ENCODE peak calls at places on chromosomes 3 and 15, in four cellular contexts. B, S, P and H are unnamed samples. For H3K4me1, the result is how much of the 10 kb centered on the place peaks cover.

GRCh38 chr15:73940061-73940981 is 14.1 kb downstream of the LOXL1 start:
- DNase-seq in B (no peak), S (no peak), P (no peak), H (peak)

GRCh38 chr3:16601539-16602005 is 3.7 kb downstream of the DAZL start:
- DNase-seq in B (no peak), S (no peak), P (no peak), H (no peak)

GRCh38 chr3:194824676-194825075 is 139.0 kb downstream of the FAM43A start:
- DNase-seq in B (peak), S (no peak), P (no peak), H (peak)

GRCh38 chr15:60390931-60391501 is 6.8 kb downstream of the ANXA2 start:
- DNase-seq in B (peak), S (peak), P (no peak), H (no peak)

GRCh38 chr15:58524247-58524646 is 92.5 kb downstream of the LIPC start:
- DNase-seq in B (no peak), S (no peak), P (no peak), H (no peak)

GRCh38 chr15:88266170-88266569 is 9.6 kb upstream of the NTRK3 start:
- DNase-seq in B (no peak), S (no peak), P (no peak), H (no peak)

GRCh38 chr15:26807517-26808427 is 34.9 kb upstream of the GABRB3 start:
- DNase-seq in B (no peak), S (no peak), P (no peak), H (no peak)

GRCh38 chr15:81858136-81858535 is 187.7 kb downstream of the MEX3B start:
- DNase-seq in B (no peak), S (no peak), P (no peak), H (no peak)

GRCh38 chr3:41200669-41201021 is 1.3 kb downstream of the CTNNB1 start:
- DNase-seq in B (peak), S (no peak), P (peak), H (no peak)

GRCh38 chr3:122977645-122978466 is 49.7 kb downstream of the SEMA5B start:
- DNase-seq in B (peak), S (no peak), P (no peak), H (peak)

GRCh38 chr3:125670945-125671344 is 75.6 kb upstream of the OSBPL11 start:
- DNase-seq in B (no peak), S (no peak), P (no peak), H (no peak)

GRCh38 chr15:60591491-60592385 is 112.8 kb upstream of the ICE2 start:
- DNase-seq in B (no peak), S (peak), P (peak), H (peak)

GRCh38 chr3:14598143-14598569 is 53.4 kb upstream of the CCDC174 start:
- DNase-seq in B (peak), S (no peak), P (no peak), H (no peak)

GRCh38 chr15:95996494-95996893 is 334.0 kb upstream of the NR2F2 start:
- DNase-seq in B (no peak), S (no peak), P (no peak), H (no peak)

GRCh38 chr15:61474796-61475195 is 245.7 kb upstream of the RORA start:
- DNase-seq in B (no peak), S (no peak), P (no peak), H (no peak)

GRCh38 chr15:78642341-78642740 is 1.3 kb upstream of the CHRNB4 start:
- DNase-seq in B (no peak), S (no peak), P (no peak), H (no peak)

GRCh38 chr3:153244961-153245360 is 82.9 kb downstream of the RAP2B start:
- DNase-seq in B (peak), S (no peak), P (no peak), H (no peak)

GRCh38 chr3:87473944-87474343 is 197.6 kb upstream of the POU1F1 start:
- DNase-seq in B (no peak), S (no peak), P (no peak), H (no peak)

GRCh38 chr15:90286678-90287077 is 21.2 kb downstream of the NGRN start:
- DNase-seq in B (peak), S (no peak), P (no peak), H (no peak)

GRCh38 chr3:82133070-82133606 is 371.7 kb upstream of the GBE1 start:
- DNase-seq in B (peak), S (peak), P (peak), H (peak)

GRCh38 chr15:52709172-52709979 is 30.2 kb upstream of the ATOSA start:
- DNase-seq in B (no peak), S (peak), P (no peak), H (no peak)

GRCh38 chr3:71441925-71442620 is 141.5 kb downstream of the FOXP1 start:
- DNase-seq in B (no peak), S (no peak), P (no peak), H (no peak)

GRCh38 chr3:190086191-190086590 is 34.5 kb downstream of the P3H2 start:
- DNase-seq in B (no peak), S (no peak), P (no peak), H (no peak)

GRCh38 chr3:64253689-64254088 is 28.4 kb upstream of the PRICKLE2 start:
- DNase-seq in B (no peak), S (no peak), P (no peak), H (no peak)

GRCh38 chr15:95894407-95894956 is 436.0 kb upstream of the NR2F2 start:
- DNase-seq in B (no peak), S (no peak), P (no peak), H (no peak)

GRCh38 chr3:36596411-36596810 is 167.9 kb downstream of the DCLK3 start:
- DNase-seq in B (no peak), S (no peak), P (no peak), H (no peak)

GRCh38 chr15:95684126-95684525 is 646.4 kb upstream of the NR2F2 start:
- DNase-seq in B (no peak), S (no peak), P (no peak), H (no peak)

GRCh38 chr3:3160826-3161225 is 18.7 kb downstream of the CRBN start:
- DNase-seq in B (no peak), S (no peak), P (no peak), H (no peak)

GRCh38 chr15:38216763-38217162 is 35.9 kb upstream of the SPRED1 start:
- DNase-seq in B (peak), S (no peak), P (no peak), H (no peak)

GRCh38 chr15:85831415-85832113 is 36.8 kb upstream of the KLHL25 start:
- DNase-seq in B (peak), S (peak), P (peak), H (no peak)

GRCh38 chr15:31214864-31215489 is 111.7 kb upstream of the KLF13 start:
- DNase-seq in B (no peak), S (peak), P (peak), H (peak)

GRCh38 chr15:51751687-51752683 is 588 bp downstream of the TMOD2 start:
- DNase-seq in B (peak), S (peak), P (no peak), H (peak)

GRCh38 chr15:65082303-65082958 is 5.9 kb downstream of the KBTBD13 start:
- DNase-seq in B (no peak), S (no peak), P (no peak), H (no peak)

GRCh38 chr3:43762486-43762885 is 71.7 kb downstream of the ABHD5 start:
- DNase-seq in B (no peak), S (no peak), P (no peak), H (no peak)

GRCh38 chr3:126454799-126455198 is 20.9 kb downstream of the ZXDC start:
- DNase-seq in B (no peak), S (no peak), P (no peak), H (no peak)

GRCh38 chr3:66761093-66761780 is 236.9 kb upstream of the KBTBD8 start:
- DNase-seq in B (peak), S (no peak), P (no peak), H (no peak)

GRCh38 chr3:194971009-194971408 is 285.3 kb downstream of the FAM43A start:
- DNase-seq in B (no peak), S (no peak), P (no peak), H (no peak)

GRCh38 chr3:192259661-192260060 is 467.7 kb downstream of the FGF12 start:
- DNase-seq in B (no peak), S (no peak), P (no peak), H (no peak)

GRCh38 chr15:88403461-88403860 is 63.7 kb downstream of the MRPL46 start:
- DNase-seq in B (no peak), S (no peak), P (no peak), H (no peak)

GRCh38 chr3:179797192-179797591 is 144.4 kb downstream of the USP13 start:
- DNase-seq in B (no peak), S (no peak), P (no peak), H (no peak)

GRCh38 chr3:179806177-179806576 is 153.3 kb downstream of the USP13 start:
- DNase-seq in B (peak), S (no peak), P (no peak), H (no peak)

GRCh38 chr3:179801263-179801662 is 148.4 kb downstream of the USP13 start:
- DNase-seq in B (peak), S (no peak), P (no peak), H (no peak)

GRCh38 chr3:179796421-179796820 is 143.6 kb downstream of the USP13 start:
- DNase-seq in B (no peak), S (no peak), P (no peak), H (no peak)

GRCh38 chr3:179801831-179802230 is 149.0 kb downstream of the USP13 start:
- DNase-seq in B (peak), S (no peak), P (no peak), H (no peak)
- H3K27ac ChIP-seq in B (no peak), S (no peak), P (no peak), H (no peak)

GRCh38 chr3:39150803-39151631 is 2.4 kb downstream of the CSRNP1 start:
- DNase-seq in B (peak), S (peak), P (peak), H (peak)
- TF ChIP-seq POLR2A in B (peak), S (no peak), P (peak), H (peak)

GRCh38 chr3:164222200-164222599 is 856.1 kb downstream of the SI start:
- DNase-seq in B (no peak), S (no peak), P (no peak), H (no peak)

GRCh38 chr3:164221297-164221696 is 857.0 kb downstream of the SI start:
- DNase-seq in B (no peak), S (no peak), P (no peak), H (no peak)
- H3K4me1 ChIP-seq in B (under half), S (under half), P (under half), H (under half)

DNA sequence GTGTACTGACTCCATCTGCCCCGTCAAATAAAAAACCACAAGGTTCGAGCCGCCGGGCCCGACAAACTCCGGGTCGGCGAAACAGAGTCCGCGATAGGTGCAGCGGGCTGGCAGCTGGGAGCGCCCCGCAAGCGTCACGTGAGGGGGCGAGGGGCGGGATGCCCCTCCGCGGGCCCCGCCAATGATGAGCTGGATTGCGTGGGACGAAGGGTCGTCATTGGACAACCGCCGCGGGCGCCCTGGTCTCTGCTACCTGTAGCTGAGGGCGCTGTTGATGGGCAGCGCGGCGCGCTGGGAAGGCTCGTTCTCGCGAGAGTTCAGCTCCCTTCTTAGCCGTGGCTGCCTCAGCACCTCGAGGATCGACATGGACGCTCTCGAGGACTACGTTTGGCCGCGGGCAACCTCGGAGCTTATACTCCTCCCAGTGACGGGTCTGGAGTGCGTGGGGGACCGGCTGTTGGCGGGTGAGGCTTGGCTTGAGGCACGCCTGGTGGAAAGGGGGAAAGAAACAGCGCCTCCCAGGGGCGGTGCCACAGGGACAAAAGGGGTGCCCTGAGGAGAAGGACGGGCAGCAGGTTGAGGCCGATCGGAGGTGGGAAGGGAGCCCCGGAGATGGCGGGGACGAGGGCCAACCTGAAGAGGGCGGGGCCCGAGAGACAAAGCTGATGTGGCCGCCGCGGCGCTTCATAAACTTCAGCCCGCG is at the start of gene WDR6:
- DNase-seq in B (peak), S (peak), P (peak), H (peak)
- H3K27ac ChIP-seq in B (peak), S (peak), P (peak), H (peak)

GRCh38 chr3:138174421-138175122 is at the start of gene DBR1:
- DNase-seq in B (peak), S (peak), P (peak), H (peak)
- TF ChIP-seq POLR2A in B (peak), S (peak), P (peak), H (no peak)

GRCh38 chr3:20057612-20058180 is 17.4 kb downstream of the KAT2B start:
- DNase-seq in B (no peak), S (no peak), P (no peak), H (no peak)

GRCh38 chr3:20060924-20061323 is 20.7 kb downstream of the KAT2B start:
- DNase-seq in B (peak), S (no peak), P (no peak), H (no peak)

GRCh38 chr3:20062996-20063395 is 22.8 kb downstream of the KAT2B start:
- DNase-seq in B (no peak), S (no peak), P (no peak), H (no peak)

GRCh38 chr3:20064387-20064786 is 24.1 kb downstream of the KAT2B start:
- DNase-seq in B (no peak), S (no peak), P (no peak), H (no peak)

GRCh38 chr3:20061331-20061730 is 21.1 kb downstream of the KAT2B start:
- DNase-seq in B (no peak), S (no peak), P (no peak), H (no peak)
- H3K4me1 ChIP-seq in B (under half), S (under half), P (under half), H (half or more)

GRCh38 chr15:101068961-101069734 is 150.0 kb downstream of the LRRK1 start:
- DNase-seq in B (peak), S (no peak), P (no peak), H (no peak)
- H3K27ac ChIP-seq in B (peak), S (peak), P (peak), H (no peak)

GRCh38 chr3:114104414-114104813 is 47.9 kb downstream of the QTRT2 start:
- DNase-seq in B (peak), S (no peak), P (no peak), H (no peak)
- TF ChIP-seq POLR2A in B (no peak), S (no peak), P (no peak), H (no peak)

DNA sequence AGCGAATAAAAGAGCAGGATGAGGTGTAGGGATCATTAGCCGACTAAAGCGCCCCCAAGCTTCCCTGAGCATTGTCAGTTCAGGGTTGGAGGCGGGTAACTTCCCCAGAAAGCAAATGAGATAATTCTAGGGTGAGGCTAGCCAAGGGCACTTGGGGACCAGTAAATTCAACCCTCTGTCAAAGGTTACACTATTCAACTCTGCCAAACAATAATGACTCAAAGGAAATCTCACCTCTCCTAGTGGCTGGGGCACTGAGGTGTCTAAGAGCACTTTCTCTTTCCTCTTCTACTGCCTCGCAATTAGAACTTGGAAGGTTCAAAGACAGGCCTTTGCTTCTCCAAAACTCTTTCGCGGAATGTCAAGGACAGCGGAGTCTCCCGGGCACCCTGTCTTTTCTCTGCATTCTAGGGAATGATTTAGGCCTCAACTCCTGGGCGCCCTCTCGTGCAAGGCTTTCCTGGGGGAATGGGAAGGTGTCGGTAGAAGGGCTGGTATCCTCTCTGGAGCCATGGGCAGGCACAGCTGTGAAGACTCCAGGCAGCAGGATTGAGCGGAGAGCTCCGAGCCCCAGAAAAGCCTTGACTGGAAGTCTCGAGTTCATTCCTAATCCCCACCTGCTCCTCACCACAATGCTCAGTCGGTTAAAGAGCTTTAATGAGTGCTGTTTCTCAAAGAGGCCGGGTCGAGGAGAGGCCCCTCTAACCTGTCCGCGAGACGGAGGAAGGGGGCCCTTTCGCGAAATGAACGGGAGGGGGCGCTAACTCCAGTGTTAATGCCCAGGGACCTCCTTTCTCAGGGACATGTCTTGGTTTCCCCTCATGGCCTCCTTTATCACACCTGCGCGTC is 21.9 kb downstream of the ZIC4 start:
- DNase-seq in B (no peak), S (no peak), P (no peak), H (no peak)
- H3K4me1 ChIP-seq in B (under half), S (under half), P (under half), H (under half)

GRCh38 chr3:53570709-53571108 is 76.3 kb downstream of the CACNA1D start:
- DNase-seq in B (peak), S (peak), P (no peak), H (no peak)

GRCh38 chr3:53570086-53570485 is 75.7 kb downstream of the CACNA1D start:
- DNase-seq in B (no peak), S (no peak), P (no peak), H (no peak)

GRCh38 chr3:53571264-53571663 is 76.9 kb downstream of the CACNA1D start:
- DNase-seq in B (no peak), S (peak), P (no peak), H (no peak)

GRCh38 chr3:53566450-53567145 is 72.2 kb downstream of the CACNA1D start:
- DNase-seq in B (no peak), S (no peak), P (no peak), H (no peak)
- H3K27ac ChIP-seq in B (no peak), S (no peak), P (no peak), H (no peak)